ENCODE peak calls at places on chromosomes 6 and 20, in seven cellular contexts. X is neuronal stem cell, Z is IMR-90, I is mesendoderm, U is mesenchymal stem cell, H is H1, F is trophoblast cell. B is an unnamed sample.

GRCh38 chr6:124131259-124131658 is 327.6 kb downstream of the NKAIN2 start:
- DNase-seq in U (peak), H (no peak), Z (no peak), I (no peak), F (no peak), X (no peak), B (no peak)

GRCh38 chr20:34569598-34569997 is 11.1 kb downstream of the MAP1LC3A start:
- DNase-seq in X (no peak), U (no peak), F (no peak), H (no peak), Z (no peak), I (no peak), B (no peak)

GRCh38 chr6:123564363-123564762 is 72.4 kb downstream of the TRDN start:
- DNase-seq in I (no peak), Z (no peak), H (no peak), U (no peak), F (no peak), X (no peak), B (no peak)

GRCh38 chr6:63554782-63555181 is 17.5 kb upstream of the LOC128125822 start:
- DNase-seq in F (no peak), X (no peak), I (no peak), U (no peak), Z (no peak), H (no peak), B (no peak)

GRCh38 chr6:158471339-158471738 is 88.6 kb upstream of the TMEM181 start:
- DNase-seq in U (no peak), H (no peak), I (no peak), X (no peak), Z (no peak), F (no peak), B (no peak)

GRCh38 chr20:52923123-52923543 is 49.0 kb upstream of the TSHZ2 start:
- DNase-seq in Z (peak), U (peak), I (peak), F (peak), X (peak), H (no peak), B (no peak)

GRCh38 chr6:71888720-71889340 is 2.5 kb downstream of the RIMS1 start:
- DNase-seq in I (no peak), U (no peak), X (no peak), F (no peak), Z (no peak), H (no peak), B (no peak)

GRCh38 chr6:83092756-83093399 is 25.4 kb downstream of the DOP1A start:
- DNase-seq in F (no peak), H (no peak), U (peak), Z (peak), I (no peak), X (no peak), B (no peak)

GRCh38 chr6:53151676-53152075 is 3.0 kb upstream of the GCM1 start:
- DNase-seq in U (no peak), I (peak), H (peak), F (peak), X (no peak), Z (no peak), B (peak)

GRCh38 chr20:59832406-59833156 is 100.9 kb downstream of the SYCP2 start:
- DNase-seq in H (peak), U (no peak), I (no peak), F (no peak), X (no peak), Z (no peak), B (no peak)

GRCh38 chr20:56957737-56958553 is 308.5 kb downstream of the BMP7 start:
- DNase-seq in H (no peak), X (peak), Z (no peak), I (peak), F (no peak), U (peak), B (no peak)

GRCh38 chr20:47809561-47809960 is 24.3 kb upstream of the SULF2 start:
- DNase-seq in X (no peak), U (no peak), Z (no peak), H (no peak), F (peak), I (peak), B (peak)

GRCh38 chr6:24721461-24722215 is 2.7 kb upstream of the C6orf62 start:
- DNase-seq in U (no peak), Z (peak), H (no peak), X (no peak), F (no peak), I (no peak), B (no peak)

GRCh38 chr6:96626749-96627353 is 63.9 kb downstream of the FHL5 start:
- DNase-seq in F (no peak), I (peak), U (peak), H (no peak), Z (peak), X (no peak), B (no peak)

GRCh38 chr6:106167105-106167814 is 81.1 kb downstream of the PRDM1 start:
- DNase-seq in I (no peak), Z (no peak), F (no peak), U (no peak), X (peak), H (no peak), B (no peak)

GRCh38 chr20:11832397-11832796 is 85.3 kb upstream of the BTBD3 start:
- DNase-seq in F (no peak), U (no peak), Z (no peak), I (no peak), H (no peak), X (no peak), B (no peak)
- H2BK120ac ChIP-seq in F (no peak), U (no peak), Z (peak), I (no peak), H (no peak), X (no peak), B (no peak)

GRCh38 chr20:39259010-39259803 is 297.1 kb downstream of the DHX35 start:
- DNase-seq in Z (no peak), F (no peak), H (no peak), I (no peak), U (peak), X (no peak), B (peak)
- H3K9ac ChIP-seq in Z (no peak), F (no peak), H (no peak), I (no peak), U (no peak), X (no peak), B (no peak)

GRCh38 chr6:41111017-41111416 is 38.2 kb downstream of the NFYA start:
- DNase-seq in I (no peak), F (peak), H (no peak), X (no peak), Z (no peak), U (no peak), B (no peak)
- H3K27ac ChIP-seq in I (no peak), F (no peak), H (no peak), X (no peak), Z (no peak), U (no peak), B (no peak)

GRCh38 chr6:44061375-44062104 is 65.7 kb downstream of the MRPL14 start:
- DNase-seq in F (no peak), U (peak), Z (peak), I (no peak), H (no peak), X (no peak), B (no peak)
- H2BK120ac ChIP-seq in F (no peak), U (no peak), Z (peak), I (no peak), H (no peak), X (no peak), B (no peak)

DNA sequence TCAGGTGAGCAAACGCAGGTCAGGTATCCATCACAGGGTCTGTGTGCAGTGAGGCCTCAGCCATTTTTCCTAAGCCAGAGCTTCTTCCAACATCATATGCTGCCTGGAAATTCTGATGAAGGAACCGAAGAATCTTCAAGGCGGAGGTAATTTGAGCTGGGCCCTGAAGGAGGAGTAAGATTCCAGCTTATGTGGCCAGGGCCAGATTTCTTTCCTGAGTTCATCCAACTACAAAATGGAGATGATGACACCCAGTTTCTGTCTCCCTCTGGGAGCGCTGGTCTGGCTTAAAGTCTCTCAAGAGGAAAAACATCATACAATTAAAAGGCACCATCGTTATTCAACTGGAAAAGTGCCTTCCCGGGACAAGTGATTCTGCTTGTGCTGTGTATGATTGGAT is 6.9 kb upstream of the MANBAL start:
- DNase-seq in Z (peak), I (peak), X (no peak), H (no peak), F (peak), U (peak), B (no peak)
- H3K9ac ChIP-seq in Z (peak), I (peak), X (no peak), H (no peak), F (no peak), U (peak), B (no peak)

DNA sequence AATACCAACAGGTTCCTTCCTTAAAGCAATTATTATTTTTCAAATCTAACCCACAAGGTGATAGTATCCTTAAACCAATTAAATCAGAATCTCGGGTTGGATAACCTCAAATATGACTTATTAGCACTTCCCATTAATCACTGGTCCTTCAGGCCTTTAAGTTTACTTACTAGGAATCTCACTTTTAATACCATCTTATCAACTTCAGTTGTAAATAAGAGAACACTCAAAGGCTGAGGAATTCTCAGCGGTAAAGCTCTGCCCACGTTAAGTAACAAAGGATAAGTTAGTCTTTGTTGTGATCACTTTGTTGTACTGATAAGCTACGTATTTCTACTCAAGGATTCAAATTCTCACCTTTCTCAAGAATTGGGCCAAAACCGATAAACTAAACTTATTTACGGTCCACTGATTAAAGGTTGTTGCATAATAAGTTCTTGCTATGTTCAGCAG is 82.0 kb downstream of the OR2B2 start:
- DNase-seq in U (peak), H (no peak), F (no peak), I (peak), X (no peak), Z (no peak), B (no peak)
- H3K27ac ChIP-seq in U (peak), H (peak), F (peak), I (peak), X (peak), Z (peak), B (peak)

GRCh38 chr20:50560867-50561266 is 50.7 kb downstream of the PTPN1 start:
- DNase-seq in H (peak), Z (no peak), I (no peak), U (no peak), X (no peak), F (no peak), B (no peak)
- H2BK120ac ChIP-seq in H (no peak), Z (peak), I (no peak), U (no peak), X (no peak), F (peak), B (no peak)

DNA sequence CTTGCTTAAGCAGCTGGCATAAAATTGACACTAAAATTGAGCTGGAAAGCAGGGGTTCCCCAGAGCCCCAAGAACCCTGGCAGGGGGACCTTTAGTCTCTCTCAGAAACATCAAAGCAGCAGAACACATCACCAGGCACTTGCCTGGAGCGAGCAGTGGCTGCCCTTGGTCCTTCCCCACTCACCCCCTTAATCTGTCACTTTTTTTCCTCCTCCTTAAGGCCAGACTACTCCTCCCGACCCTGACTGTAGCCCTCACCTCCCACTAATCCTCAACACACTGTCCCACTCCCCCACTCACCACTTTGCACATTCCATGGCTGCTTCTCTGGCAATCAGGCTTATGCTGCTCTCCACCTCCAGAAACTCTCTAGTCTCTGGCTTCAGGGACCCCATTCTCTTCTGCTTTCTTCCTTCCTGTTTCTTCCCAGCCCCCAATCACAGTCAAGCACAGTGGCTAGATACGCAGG is 472 bp upstream of the ZKSCAN4 start:
- DNase-seq in F (no peak), H (no peak), U (peak), I (peak), Z (no peak), X (no peak), B (no peak)
- H3K9ac ChIP-seq in F (peak), H (no peak), U (peak), I (peak), Z (peak), X (no peak), B (no peak)

GRCh38 chr6:137975058-137975940 is 108.2 kb downstream of the TNFAIP3 start:
- DNase-seq in H (no peak), U (peak), X (no peak), I (peak), Z (peak), F (no peak), B (no peak)
- H3K27ac ChIP-seq in H (no peak), U (no peak), X (no peak), I (no peak), Z (no peak), F (no peak), B (no peak)

B was measured in H9.